ENCODE peak calls at places on chromosome X, in seven cellular contexts. R is A549, U is thyroid gland, Q is ovary, F is GM12891, X is esophagus squamous epithelium, L is gastrocnemius medialis. Y is an unnamed sample.

GRCh38 chrX:143788265-143788664 is 67.7 kb upstream of the SPANXN2 start:
- DNase-seq in R (no peak), U (no peak), Q (no peak), F (no peak), X (no peak), L (no peak), Y (no peak)

GRCh38 chrX:112636951-112637541 is 42.7 kb downstream of the LHFPL1 start:
- DNase-seq in R (no peak), U (no peak), Q (no peak), F (no peak), X (no peak), L (no peak), Y (no peak)

GRCh38 chrX:150408007-150408406 is 44.9 kb downstream of the MAMLD1 start:
- DNase-seq in R (no peak), U (no peak), Q (no peak), F (no peak), X (no peak), L (no peak), Y (no peak)

GRCh38 chrX:38699116-38699515 is 102.1 kb upstream of the MID1IP1 start:
- DNase-seq in R (no peak), U (no peak), Q (no peak), F (no peak), X (no peak), L (no peak), Y (no peak)

GRCh38 chrX:8743126-8743732 is 11.3 kb upstream of the ANOS1 start:
- DNase-seq in R (no peak), U (peak; percentile 38), Q (peak; percentile 49), F (no peak), X (no peak), L (peak; percentile 31), Y (peak; percentile 67)

GRCh38 chrX:74450803-74451449 is 29.6 kb downstream of the SLC16A2 start:
- DNase-seq in R (peak; percentile 29), U (no peak), Q (no peak), F (no peak), X (no peak), L (no peak), Y (no peak)

GRCh38 chrX:53599781-53600396 is 86.6 kb downstream of the HUWE1 start:
- DNase-seq in R (no peak), U (no peak), Q (no peak), F (no peak), X (no peak), L (no peak), Y (no peak)

GRCh38 chrX:120419465-120419864 is 49.6 kb downstream of the LAMP2 start:
- DNase-seq in R (no peak), U (no peak), Q (no peak), F (no peak), X (no peak), L (no peak), Y (peak; percentile 10)

GRCh38 chrX:154529206-154529612 is 13.2 kb upstream of the FAM3A start:
- DNase-seq in R (no peak), U (no peak), Q (peak; percentile 78), F (no peak), X (no peak), L (no peak), Y (no peak)

GRCh38 chrX:136030357-136031225 is 45.4 kb downstream of the SLC9A6 start:
- DNase-seq in R (no peak), U (peak; percentile 83), Q (no peak), F (no peak), X (no peak), L (peak; percentile 61), Y (peak; percentile 36)

GRCh38 chrX:140360924-140361323 is 143.9 kb downstream of the SOX3 start:
- DNase-seq in R (no peak), U (no peak), Q (no peak), F (no peak), X (no peak), L (no peak), Y (no peak)

GRCh38 chrX:109384569-109385174 is 97.2 kb downstream of the GUCY2F start:
- DNase-seq in R (no peak), U (no peak), Q (no peak), F (no peak), X (no peak), L (no peak), Y (no peak)

GRCh38 chrX:155086202-155086840 is 15.0 kb downstream of the BRCC3 start:
- DNase-seq in R (peak; percentile 22), U (peak; percentile 12), Q (peak; percentile 46), F (no peak), X (no peak), L (peak; percentile 17), Y (peak; percentile 30)

GRCh38 chrX:9955506-9955905 is 11.7 kb upstream of the CLDN34 start:
- DNase-seq in R (no peak), U (no peak), Q (no peak), F (no peak), X (no peak), L (no peak), Y (no peak)

GRCh38 chrX:19761554-19762295 is 125.7 kb downstream of the SH3KBP1 start:
- DNase-seq in R (no peak), U (no peak), Q (no peak), F (no peak), X (no peak), L (no peak), Y (no peak)

GRCh38 chrX:95885074-95885473 is 799.6 kb upstream of the DIAPH2 start:
- DNase-seq in R (no peak), U (no peak), Q (no peak), F (no peak), X (no peak), L (no peak), Y (peak; percentile 30)

GRCh38 chrX:47187106-47187677 is 6.4 kb upstream of the UBA1 start:
- DNase-seq in R (no peak), U (peak; percentile 92), Q (peak; percentile 31), F (no peak), X (no peak), L (no peak), Y (no peak)
- TF ChIP-seq POLR2A in R (no peak), U (no peak), Q (no peak), F (no peak), X (no peak), L (no peak), Y (no peak)

GRCh38 chrX:85379174-85379907 is at the start of gene POF1B:
- DNase-seq in R (peak; percentile 10), U (no peak), Q (no peak), F (no peak), X (no peak), L (no peak), Y (peak; percentile 86)
- TF ChIP-seq POLR2A in R (peak; percentile 27), U (no peak), Q (no peak), F (no peak), X (peak; percentile 29), L (no peak), Y (peak; percentile 94)

GRCh38 chrX:49157194-49157593 is 5.4 kb upstream of the MAGIX start:
- DNase-seq in R (no peak), U (no peak), Q (no peak), F (no peak), X (no peak), L (no peak), Y (no peak)

GRCh38 chrX:49160908-49161307 is 1.6 kb upstream of the MAGIX start:
- DNase-seq in R (no peak), U (no peak), Q (no peak), F (no peak), X (no peak), L (no peak), Y (no peak)

GRCh38 chrX:49155900-49156837 is 6.4 kb upstream of the MAGIX start:
- DNase-seq in R (peak; percentile 81), U (peak; percentile 88), Q (peak; percentile 93), F (peak; percentile 70), X (peak; percentile 49), L (peak; percentile 86), Y (peak; percentile 92)

GRCh38 chrX:49153467-49153866 is 9.1 kb upstream of the MAGIX start:
- DNase-seq in R (no peak), U (no peak), Q (no peak), F (no peak), X (no peak), L (no peak), Y (no peak)

GRCh38 chrX:49155243-49155899 is 7.2 kb upstream of the MAGIX start:
- DNase-seq in R (peak; percentile 60), U (peak; percentile 63), Q (no peak), F (no peak), X (no peak), L (no peak), Y (peak; percentile 73)
- TF ChIP-seq POLR2A in R (no peak), U (peak; percentile 29), Q (no peak), F (no peak), X (no peak), L (no peak), Y (peak; percentile 26)

DNA sequence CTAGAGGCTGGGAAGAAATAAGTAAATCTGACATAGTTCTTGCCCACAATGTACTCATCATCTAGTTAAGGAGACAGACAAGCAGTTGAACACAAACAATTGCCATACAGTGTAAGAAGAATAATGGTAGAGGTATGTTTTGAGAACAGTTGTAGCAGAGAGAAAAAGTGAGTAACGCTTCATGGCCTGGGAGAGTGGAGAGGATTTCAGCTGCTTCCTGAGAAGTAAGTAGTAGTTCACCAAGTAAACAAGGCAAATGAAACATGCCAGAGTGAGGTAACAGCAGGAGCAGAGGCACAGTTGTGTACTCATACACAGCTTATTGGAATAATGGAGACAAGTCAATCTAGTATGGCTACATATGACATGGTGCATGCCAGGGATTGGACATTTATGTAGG is 53.6 kb upstream of the RAP2C start:
- DNase-seq in R (no peak), U (no peak), Q (no peak), F (no peak), X (no peak), L (no peak), Y (no peak)
- TF ChIP-seq POLR2A in R (no peak), U (no peak), Q (no peak), F (no peak), X (no peak), L (no peak), Y (no peak)